ENCODE peak calls at places on chromosome 14, in seven cellular contexts. G is H1, S is mesenchymal stem cell, L is IMR-90, R is mesendoderm, B is neuronal stem cell, C is H9. P is an unnamed sample.

GRCh38 chr14:55361190-55361589 is 50.4 kb downstream of the ATG14 start:
- DNase-seq in G (no peak), S (no peak), L (no peak), R (no peak), B (no peak), C (no peak), P (no peak)

GRCh38 chr14:101581806-101582205 is 20.5 kb downstream of the DIO3 start:
- DNase-seq in G (no peak), S (no peak), L (no peak), R (no peak), B (no peak), C (no peak), P (no peak)

GRCh38 chr14:104586832-104587620 is 7.5 kb downstream of the C14orf180 start:
- DNase-seq in G (no peak), S (no peak), L (no peak), R (no peak), B (no peak), C (no peak), P (no peak)

GRCh38 chr14:100893760-100894159 is 9.8 kb downstream of the RTL1 start:
- DNase-seq in G (no peak), S (no peak), L (no peak), R (no peak), B (no peak), C (peak; percentile 15), P (no peak)

GRCh38 chr14:90426663-90427062 is 29.8 kb downstream of the CALM1 start:
- DNase-seq in G (no peak), S (peak; percentile 15), L (no peak), R (no peak), B (no peak), C (no peak), P (no peak)

GRCh38 chr14:97723834-97724770 is 926.9 kb downstream of the VRK1 start:
- DNase-seq in G (no peak), S (no peak), L (no peak), R (no peak), B (no peak), C (no peak), P (no peak)

GRCh38 chr14:99252940-99253868 is 18.8 kb downstream of the BCL11B start:
- DNase-seq in G (no peak), S (no peak), L (no peak), R (no peak), B (no peak), C (no peak), P (no peak)

GRCh38 chr14:88245321-88245720 is 77.7 kb downstream of the KCNK10 start:
- DNase-seq in G (no peak), S (no peak), L (no peak), R (no peak), B (no peak), C (no peak), P (no peak)

GRCh38 chr14:76867536-76868452 is 41.6 kb downstream of the LRRC74A start:
- DNase-seq in G (no peak), S (no peak), L (no peak), R (no peak), B (no peak), C (no peak), P (no peak)

GRCh38 chr14:52494444-52494843 is 57.9 kb downstream of the TXNDC16 start:
- DNase-seq in G (no peak), S (no peak), L (no peak), R (no peak), B (no peak), C (no peak), P (no peak)
- H2BK120ac ChIP-seq in G (no peak overlapping the region), S (no peak overlapping the region), L (no peak overlapping the region), R (no peak overlapping the region), B (no peak overlapping the region), C (no peak overlapping the region), P (no peak overlapping the region)

GRCh38 chr14:69073925-69074324 is 79.0 kb downstream of the DCAF5 start:
- DNase-seq in G (no peak), S (no peak), L (no peak), R (no peak), B (no peak), C (no peak), P (peak; percentile 2)

GRCh38 chr14:69079188-69079742 is 73.7 kb downstream of the DCAF5 start:
- DNase-seq in G (no peak), S (peak; percentile 86), L (peak; percentile 88), R (peak; percentile 73), B (no peak), C (no peak), P (peak; percentile 63)

GRCh38 chr14:69077841-69078240 is 75.1 kb downstream of the DCAF5 start:
- DNase-seq in G (no peak), S (peak; percentile 87), L (peak; percentile 92), R (peak; percentile 53), B (no peak), C (no peak), P (peak; percentile 94)

GRCh38 chr14:69073429-69073828 is 79.5 kb downstream of the DCAF5 start:
- DNase-seq in G (no peak), S (no peak), L (no peak), R (no peak), B (no peak), C (no peak), P (no peak)

DNA sequence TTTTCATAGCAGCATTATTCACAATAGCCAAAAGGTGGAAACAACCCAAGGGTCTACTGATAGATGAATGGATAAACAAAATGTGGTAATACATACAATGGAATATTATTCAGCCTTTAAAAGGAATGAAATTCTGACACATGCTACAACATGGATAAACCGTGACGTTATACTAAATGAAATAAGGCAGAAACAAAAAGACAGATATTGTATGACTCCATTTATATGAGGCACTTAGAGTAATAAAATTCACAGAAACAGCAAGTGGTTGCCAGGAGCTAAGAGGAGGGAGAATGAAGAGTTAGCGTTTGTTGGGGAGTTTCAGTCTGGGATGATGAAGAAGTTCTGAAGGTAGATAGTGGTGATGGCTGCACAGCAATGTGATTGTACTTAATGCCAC is 76.6 kb downstream of the DCAF5 start:
- DNase-seq in G (no peak), S (no peak), L (no peak), R (no peak), B (no peak), C (no peak), P (no peak)
- H2BK120ac ChIP-seq in G (no peak overlapping the region), S (no peak overlapping the region), L (no peak overlapping the region), R (no peak overlapping the region), B (no peak overlapping the region), C (no peak overlapping the region), P (no peak overlapping the region)

GRCh38 chr14:92397140-92397815 is 74.3 kb downstream of the SLC24A4 start:
- DNase-seq in G (no peak), S (peak; percentile 59), L (peak; percentile 62), R (peak; percentile 48), B (no peak), C (no peak), P (no peak)
- H2BK120ac ChIP-seq in G (no peak overlapping the region), S (no peak overlapping the region), L (no peak overlapping the region), R (no peak overlapping the region), B (no peak overlapping the region), C (no peak overlapping the region), P (no peak overlapping the region)

DNA sequence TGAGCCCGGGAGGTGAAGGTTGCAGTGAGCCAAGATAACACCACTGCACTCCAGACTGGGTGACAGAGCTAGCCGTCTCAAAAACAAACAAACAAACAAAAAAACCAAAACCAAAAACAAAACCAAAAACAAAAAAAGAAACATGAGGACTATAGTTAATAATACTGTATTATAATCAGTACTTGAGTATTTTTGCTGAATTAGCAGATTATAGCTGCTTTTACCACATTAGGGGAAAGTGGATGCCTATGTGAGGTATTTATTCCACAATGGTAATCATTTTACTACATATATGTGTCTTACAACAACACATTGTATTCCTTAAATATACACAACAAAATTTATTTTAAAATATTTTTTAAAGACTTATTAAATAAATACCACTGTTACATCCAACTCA is 101.4 kb upstream of the PPP4R3A start:
- DNase-seq in G (no peak), S (no peak), L (no peak), R (no peak), B (no peak), C (no peak), P (no peak)
- H2BK120ac ChIP-seq in G (no peak overlapping the region), S (no peak overlapping the region), L (no peak overlapping the region), R (no peak overlapping the region), B (no peak overlapping the region), C (no peak overlapping the region), P (no peak overlapping the region)